ENCODE peak calls at places on chromosomes 13 and 19, in four cellular contexts. One of them, this sample, is unnamed.

GRCh38 chr13:24180743-24181384 is 20.3 kb downstream of the SPATA13 start:
- DNase-seq in GM12878: no peak
- DNase-seq in K562: no peak
- DNase-seq in HepG2: no peak
- DNase-seq in this sample: no peak

GRCh38 chr13:30690282-30691188 is 44.8 kb upstream of the ALOX5AP start:
- DNase-seq in GM12878: no peak
- DNase-seq in K562: no peak
- DNase-seq in HepG2: no peak
- DNase-seq in this sample: no peak

GRCh38 chr13:35144496-35144895 is 202.4 kb downstream of the NBEA start:
- DNase-seq in GM12878: no peak
- DNase-seq in K562: no peak
- DNase-seq in HepG2: no peak
- DNase-seq in this sample: no peak

GRCh38 chr13:99380921-99381645 is 73.9 kb upstream of the GPR183 start:
- DNase-seq in GM12878: peak; percentile 82
- DNase-seq in K562: no peak
- DNase-seq in HepG2: no peak
- DNase-seq in this sample: no peak

GRCh38 chr19:3506384-3507340 is 551 bp downstream of the FZR1 start:
- DNase-seq in GM12878: no peak
- DNase-seq in K562: peak; percentile 38
- DNase-seq in HepG2: no peak
- DNase-seq in this sample: no peak

GRCh38 chr13:101406787-101407186 is 9.5 kb downstream of the NALCN start:
- DNase-seq in GM12878: no peak
- DNase-seq in K562: no peak
- DNase-seq in HepG2: no peak
- DNase-seq in this sample: no peak

GRCh38 chr13:95660981-95661581 is 15.9 kb upstream of the DNAJC3 start:
- DNase-seq in GM12878: no peak
- DNase-seq in K562: peak; percentile 28
- DNase-seq in HepG2: peak; percentile 51
- DNase-seq in this sample: no peak

GRCh38 chr19:38204728-38205127 is 19.3 kb downstream of the DPF1 start:
- DNase-seq in GM12878: no peak
- DNase-seq in K562: no peak
- DNase-seq in HepG2: no peak
- DNase-seq in this sample: no peak

GRCh38 chr19:3837922-3838321 is 30.9 kb downstream of the ZFR2 start:
- DNase-seq in GM12878: no peak
- DNase-seq in K562: no peak
- DNase-seq in HepG2: no peak
- DNase-seq in this sample: no peak

GRCh38 chr19:54882758-54883157 is 8.7 kb downstream of the FCAR start:
- DNase-seq in GM12878: peak; percentile 35
- DNase-seq in K562: no peak
- DNase-seq in HepG2: peak; percentile 12
- DNase-seq in this sample: no peak

GRCh38 chr19:873084-874019 is 13.9 kb downstream of the CFD start:
- DNase-seq in GM12878: peak; percentile 32
- DNase-seq in K562: peak; percentile 80
- DNase-seq in HepG2: no peak
- DNase-seq in this sample: peak; percentile 82

GRCh38 chr19:58474997-58475713 is 997 bp upstream of the ZNF446 start:
- DNase-seq in GM12878: no peak
- DNase-seq in K562: no peak
- DNase-seq in HepG2: no peak
- DNase-seq in this sample: no peak

GRCh38 chr13:94914829-94915228 is 202.5 kb upstream of the SOX21 start:
- DNase-seq in GM12878: no peak
- DNase-seq in K562: no peak
- DNase-seq in HepG2: no peak
- DNase-seq in this sample: no peak

DNA sequence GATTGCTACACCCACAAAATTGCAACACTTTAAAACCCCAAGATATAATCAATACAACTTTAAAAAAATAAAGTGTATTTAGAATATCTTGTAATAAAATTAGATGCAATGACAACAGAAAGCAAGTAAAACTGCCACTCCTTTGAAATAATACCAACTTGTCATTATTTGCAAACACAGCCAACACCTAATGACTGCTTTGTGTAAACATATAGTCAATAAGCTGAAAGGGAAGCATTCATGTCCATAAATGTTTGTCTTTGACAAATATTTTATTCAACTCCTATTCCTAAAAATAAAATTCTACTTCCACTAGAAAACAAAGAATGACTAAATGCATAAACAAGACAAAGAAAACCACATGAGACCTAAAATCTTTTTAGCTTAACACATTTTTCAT is 6.6 kb downstream of the SMAD9 start:
- DNase-seq in GM12878: no peak
- DNase-seq in K562: no peak
- DNase-seq in HepG2: no peak
- DNase-seq in this sample: no peak
- TF ChIP-seq ETV6 in GM12878: no peak
- TF ChIP-seq ETV6 in K562: no peak
- TF ChIP-seq ETV6 in HepG2: no peak
- TF ChIP-seq ETV6 in this sample: no peak

GRCh38 chr19:33904681-33905080 is 108.0 kb downstream of the KCTD15 start:
- DNase-seq in GM12878: no peak
- DNase-seq in K562: no peak
- DNase-seq in HepG2: peak; percentile 14
- DNase-seq in this sample: peak; percentile 45
- TF ChIP-seq ETV6 in GM12878: no peak
- TF ChIP-seq ETV6 in K562: no peak
- TF ChIP-seq ETV6 in HepG2: no peak
- TF ChIP-seq ETV6 in this sample: no peak

GRCh38 chr13:73220966-73221720 is 162.3 kb downstream of the KLF5 start:
- DNase-seq in GM12878: no peak
- DNase-seq in K562: no peak
- DNase-seq in HepG2: no peak
- DNase-seq in this sample: peak; percentile 11
- TF ChIP-seq ETV6 in GM12878: no peak
- TF ChIP-seq ETV6 in K562: no peak
- TF ChIP-seq ETV6 in HepG2: no peak
- TF ChIP-seq ETV6 in this sample: no peak

GRCh38 chr13:27536361-27537101 is 83.8 kb downstream of the LNX2 start:
- DNase-seq in GM12878: no peak
- DNase-seq in K562: no peak
- DNase-seq in HepG2: no peak
- DNase-seq in this sample: no peak

GRCh38 chr13:27533155-27533643 is 82.8 kb upstream of the MTIF3 start:
- DNase-seq in GM12878: no peak
- DNase-seq in K562: peak; percentile 71
- DNase-seq in HepG2: peak; percentile 65
- DNase-seq in this sample: peak; percentile 93

GRCh38 chr13:27535546-27535945 is 84.8 kb downstream of the LNX2 start:
- DNase-seq in GM12878: no peak
- DNase-seq in K562: no peak
- DNase-seq in HepG2: no peak
- DNase-seq in this sample: no peak

GRCh38 chr13:27534108-27534975 is 84.0 kb upstream of the MTIF3 start:
- DNase-seq in GM12878: no peak
- DNase-seq in K562: peak; percentile 12
- DNase-seq in HepG2: no peak
- DNase-seq in this sample: no peak

GRCh38 chr13:27534976-27535370 is 84.6 kb upstream of the MTIF3 start:
- DNase-seq in GM12878: no peak
- DNase-seq in K562: no peak
- DNase-seq in HepG2: no peak
- DNase-seq in this sample: no peak
- TF ChIP-seq ETV6 in GM12878: no peak
- TF ChIP-seq ETV6 in K562: no peak
- TF ChIP-seq ETV6 in HepG2: no peak
- TF ChIP-seq ETV6 in this sample: no peak

GRCh38 chr19:35731353-35731752 is 10.9 kb downstream of the IGFLR1 start:
- DNase-seq in GM12878: no peak
- DNase-seq in K562: no peak
- DNase-seq in HepG2: no peak
- DNase-seq in this sample: no peak

GRCh38 chr19:35727956-35728706 is 10.3 kb downstream of the KMT2B start:
- DNase-seq in GM12878: no peak
- DNase-seq in K562: no peak
- DNase-seq in HepG2: no peak
- DNase-seq in this sample: no peak

GRCh38 chr19:35729021-35729420 is 11.2 kb downstream of the KMT2B start:
- DNase-seq in GM12878: no peak
- DNase-seq in K562: no peak
- DNase-seq in HepG2: no peak
- DNase-seq in this sample: no peak

GRCh38 chr19:35730326-35730725 is 11.9 kb downstream of the IGFLR1 start:
- DNase-seq in GM12878: no peak
- DNase-seq in K562: no peak
- DNase-seq in HepG2: no peak
- DNase-seq in this sample: no peak

GRCh38 chr19:35729763-35730162 is 12.0 kb downstream of the KMT2B start:
- DNase-seq in GM12878: no peak
- DNase-seq in K562: no peak
- DNase-seq in HepG2: no peak
- DNase-seq in this sample: no peak
- TF ChIP-seq ETV6 in GM12878: no peak
- TF ChIP-seq ETV6 in K562: no peak
- TF ChIP-seq ETV6 in HepG2: no peak
- TF ChIP-seq ETV6 in this sample: no peak

GRCh38 chr13:110593430-110594130 is 21.8 kb upstream of the NAXD start:
- DNase-seq in GM12878: no peak
- DNase-seq in K562: peak; percentile 61
- DNase-seq in HepG2: peak; percentile 65
- DNase-seq in this sample: no peak
- TF ChIP-seq ETV6 in GM12878: no peak
- TF ChIP-seq ETV6 in K562: no peak
- TF ChIP-seq ETV6 in HepG2: no peak
- TF ChIP-seq ETV6 in this sample: no peak

GRCh38 chr19:36688058-36688457 is 646 bp downstream of the ZNF567 start:
- DNase-seq in GM12878: no peak
- DNase-seq in K562: no peak
- DNase-seq in HepG2: no peak
- DNase-seq in this sample: no peak

GRCh38 chr19:36685835-36686234 is 1.6 kb upstream of the ZNF567 start:
- DNase-seq in GM12878: no peak
- DNase-seq in K562: no peak
- DNase-seq in HepG2: no peak
- DNase-seq in this sample: no peak

GRCh38 chr19:36687214-36688056 is at the start of gene ZNF567:
- DNase-seq in GM12878: peak; percentile 76
- DNase-seq in K562: peak; percentile 92
- DNase-seq in HepG2: peak; percentile 95
- DNase-seq in this sample: peak; percentile 99

DNA sequence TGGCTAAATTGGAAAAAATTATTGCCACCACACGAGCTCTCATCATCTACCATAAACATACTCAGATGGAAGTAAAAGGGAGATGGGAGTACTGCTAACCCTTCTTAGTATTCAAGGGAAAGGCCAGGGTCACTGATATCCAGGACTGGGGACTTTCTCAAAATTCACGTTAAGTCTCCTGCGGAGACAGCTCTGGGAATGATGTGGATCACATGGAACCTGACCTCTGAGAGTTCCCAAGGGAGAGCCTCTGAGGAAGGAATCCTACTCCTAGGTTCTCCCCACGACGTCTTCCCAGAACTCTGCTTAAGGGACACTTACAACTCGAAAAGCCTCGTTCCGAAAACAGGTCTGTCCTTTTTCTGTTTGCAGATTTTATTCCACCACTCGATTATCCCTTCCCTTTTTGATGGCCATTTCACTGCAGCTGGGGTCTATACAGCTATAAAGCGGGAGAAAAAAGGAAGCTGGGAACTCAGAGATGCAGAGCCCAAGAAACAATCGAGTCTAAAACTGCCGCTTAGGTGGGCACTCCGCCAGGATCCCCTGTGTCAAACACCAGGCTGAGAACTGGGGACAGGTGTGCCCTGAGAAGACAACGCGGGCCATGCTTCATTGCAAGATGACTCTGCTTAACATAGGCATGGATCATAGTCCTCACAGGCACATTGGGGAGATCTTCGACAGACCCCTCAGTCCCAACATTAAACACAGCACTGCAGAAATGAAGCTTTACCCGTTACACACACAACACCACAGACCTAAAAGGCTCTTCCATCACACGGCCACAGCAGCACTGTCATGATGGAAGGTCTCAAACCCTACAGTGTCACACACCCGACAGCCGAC is 823 bp upstream of the ZNF567 start:
- DNase-seq in GM12878: no peak
- DNase-seq in K562: peak; percentile 9
- DNase-seq in HepG2: no peak
- DNase-seq in this sample: no peak
- TF ChIP-seq ETV6 in GM12878: no peak
- TF ChIP-seq ETV6 in K562: no peak
- TF ChIP-seq ETV6 in HepG2: no peak
- TF ChIP-seq ETV6 in this sample: no peak

DNA sequence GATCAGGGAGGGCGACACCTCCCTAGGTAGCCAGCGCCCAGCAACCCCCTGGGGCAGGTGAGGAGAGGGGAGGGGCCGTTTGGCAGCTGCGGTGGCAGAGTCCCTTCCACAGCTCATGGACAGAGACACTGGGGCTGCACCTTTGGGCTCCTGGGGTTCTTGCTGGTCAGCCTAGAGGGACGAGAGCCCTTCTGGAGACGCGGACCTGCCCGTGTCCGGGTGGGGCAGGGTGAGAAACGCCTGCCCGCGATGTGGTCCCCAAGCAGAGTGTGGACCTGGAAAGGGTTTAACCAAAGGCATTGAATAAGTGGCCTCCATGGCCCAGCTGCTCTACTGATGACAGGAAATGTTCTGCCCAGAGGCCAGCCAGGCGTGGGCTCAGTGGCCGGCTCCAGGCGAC is 38.3 kb downstream of the ADPRHL1 start:
- DNase-seq in GM12878: no peak
- DNase-seq in K562: no peak
- DNase-seq in HepG2: no peak
- DNase-seq in this sample: no peak
- TF ChIP-seq ETV6 in GM12878: no peak
- TF ChIP-seq ETV6 in K562: no peak
- TF ChIP-seq ETV6 in HepG2: no peak
- TF ChIP-seq ETV6 in this sample: no peak